ENCODE peak calls at places on chromosome 5, in five cellular contexts. F, C, L, I and E are unnamed samples.

GRCh38 chr5:179914032-179914755 is 6.5 kb upstream of the TBC1D9B start:
- DNase-seq in F (peak), C (peak), L (no peak), I (peak), E (no peak)

GRCh38 chr5:180353226-180353962 is at the start of gene GFPT2:
- DNase-seq in F (peak), C (peak), L (peak), I (peak), E (peak)

GRCh38 chr5:92687793-92688467 is 893.1 kb downstream of the NR2F1-AS1 start:
- DNase-seq in F (peak), C (peak), L (no peak), I (no peak), E (peak)

GRCh38 chr5:19240150-19240549 is 747.9 kb downstream of the CDH18 start:
- DNase-seq in F (no peak), C (no peak), L (no peak), I (no peak), E (no peak)

GRCh38 chr5:123303802-123304201 is 119.4 kb downstream of the CEP120 start:
- DNase-seq in F (no peak), C (no peak), L (no peak), I (no peak), E (no peak)

GRCh38 chr5:1777281-1778137 is 22.1 kb downstream of the MRPL36 start:
- DNase-seq in F (no peak), C (no peak), L (no peak), I (no peak), E (no peak)

GRCh38 chr5:135376961-135377621 is 21.9 kb downstream of the MACROH2A1 start:
- DNase-seq in F (no peak), C (no peak), L (no peak), I (no peak), E (no peak)

GRCh38 chr5:133347039-133347438 is 265.3 kb downstream of the FSTL4 start:
- DNase-seq in F (no peak), C (peak), L (no peak), I (no peak), E (no peak)

GRCh38 chr5:111930905-111931461 is 174.0 kb upstream of the NREP start:
- DNase-seq in F (no peak), C (no peak), L (no peak), I (no peak), E (no peak)

GRCh38 chr5:19547640-19548039 is 440.4 kb downstream of the CDH18 start:
- DNase-seq in F (no peak), C (no peak), L (no peak), I (peak), E (no peak)

GRCh38 chr5:76715734-76716455 is at the start of gene F2R:
- DNase-seq in F (no peak), C (peak), L (peak), I (peak), E (no peak)

GRCh38 chr5:170297589-170298462 is at the start of gene LCP2:
- DNase-seq in F (no peak), C (no peak), L (peak), I (no peak), E (no peak)

GRCh38 chr5:119036101-119036762 is 34.7 kb upstream of the DMXL1 start:
- DNase-seq in F (peak), C (no peak), L (no peak), I (peak), E (no peak)

GRCh38 chr5:75340714-75341478 is 3.9 kb downstream of the HMGCR start:
- DNase-seq in F (no peak), C (no peak), L (no peak), I (no peak), E (no peak)

GRCh38 chr5:157523976-157524375 is 51.6 kb downstream of the ADAM19 start:
- DNase-seq in F (no peak), C (no peak), L (no peak), I (no peak), E (no peak)

GRCh38 chr5:143403607-143404415 is at the start of gene NR3C1:
- DNase-seq in F (peak), C (peak), L (peak), I (peak), E (peak)

GRCh38 chr5:158154226-158155005 is 295.5 kb upstream of the CLINT1 start:
- DNase-seq in F (peak), C (no peak), L (no peak), I (peak), E (no peak)

GRCh38 chr5:172778223-172778814 is 7.3 kb upstream of the DUSP1 start:
- DNase-seq in F (peak), C (no peak), L (no peak), I (peak), E (peak)

GRCh38 chr5:148751025-148751424 is 75.4 kb upstream of the ADRB2 start:
- DNase-seq in F (no peak), C (no peak), L (no peak), I (no peak), E (no peak)

GRCh38 chr5:116313366-116313765 is 228.5 kb downstream of the COMMD10 start:
- DNase-seq in F (no peak), C (no peak), L (no peak), I (no peak), E (no peak)

GRCh38 chr5:62354028-62354874 is 48.2 kb downstream of the KIF2A start:
- DNase-seq in F (peak), C (no peak), L (no peak), I (peak), E (peak)

GRCh38 chr5:107739661-107740060 is 68.9 kb upstream of the EFNA5 start:
- DNase-seq in F (no peak), C (no peak), L (no peak), I (no peak), E (no peak)

GRCh38 chr5:81027481-81028058 is 67.4 kb downstream of the RASGRF2 start:
- DNase-seq in F (no peak), C (no peak), L (no peak), I (no peak), E (no peak)

GRCh38 chr5:179112469-179113142 is 52.4 kb downstream of the ZNF354C start:
- DNase-seq in F (no peak), C (no peak), L (no peak), I (no peak), E (no peak)

GRCh38 chr5:151686673-151687378 is at the start of gene SPARC:
- DNase-seq in F (peak), C (peak), L (no peak), I (peak), E (peak)

GRCh38 chr5:112548246-112548982 is 129.3 kb upstream of the EPB41L4A start:
- DNase-seq in F (no peak), C (no peak), L (no peak), I (peak), E (no peak)

GRCh38 chr5:151670953-151671636 is 15.6 kb downstream of the SPARC start:
- DNase-seq in F (no peak), C (no peak), L (no peak), I (no peak), E (no peak)

GRCh38 chr5:67156976-67157583 is 39.5 kb downstream of the CD180 start:
- DNase-seq in F (no peak), C (peak), L (peak), I (no peak), E (peak)

GRCh38 chr5:168879929-168880328 is 300.8 kb upstream of the PANK3 start:
- DNase-seq in F (peak), C (no peak), L (no peak), I (peak), E (no peak)